ENCODE peak calls at places on chromosomes 16 and 17, in four cellular contexts. V is OCI-LY7, G is psoas muscle, E is mucosa of descending colon. Z is an unnamed sample.

GRCh38 chr16:8550728-8551387 is 39.5 kb downstream of the TMEM114 start:
- DNase-seq in G (no peak), E (no peak), V (no peak), Z (no peak)

GRCh38 chr16:50403491-50403890 is 34.7 kb upstream of the BRD7 start:
- DNase-seq in E (no peak), V (no peak), G (no peak), Z (no peak)

GRCh38 chr16:16857603-16858283 is 478.8 kb downstream of the NPIPA7 start:
- DNase-seq in G (no peak), V (no peak), E (no peak), Z (no peak)

GRCh38 chr16:15643453-15644305 is 725 bp upstream of the MARF1 start:
- DNase-seq in V (peak; percentile 78), G (no peak), E (peak; percentile 41), Z (no peak)

GRCh38 chr17:67487506-67487905 is 110.4 kb downstream of the PITPNC1 start:
- DNase-seq in E (no peak), G (no peak), V (no peak), Z (no peak)

GRCh38 chr16:77501260-77501659 is 66.4 kb upstream of the ADAMTS18 start:
- DNase-seq in V (no peak), E (no peak), G (no peak), Z (no peak)

GRCh38 chr17:57672205-57672632 is 72.9 kb downstream of the CCDC182 start:
- DNase-seq in G (no peak), E (no peak), V (peak; percentile 72), Z (no peak)

GRCh38 chr16:31129568-31130335 is 5.8 kb downstream of the PRSS8 start:
- DNase-seq in G (peak; percentile 57), V (no peak), E (peak; percentile 70), Z (no peak)

GRCh38 chr17:76053230-76054111 is 18.8 kb downstream of the SRP68 start:
- DNase-seq in E (no peak), V (no peak), G (no peak), Z (no peak)

GRCh38 chr17:36731806-36732205 is 130.4 kb downstream of the MRM1 start:
- DNase-seq in V (no peak), E (no peak), G (no peak), Z (no peak)

GRCh38 chr17:78013683-78014467 is 55.4 kb downstream of the TNRC6C start:
- DNase-seq in E (no peak), V (peak; percentile 79), G (no peak), Z (peak; percentile 49)

GRCh38 chr17:77323413-77324171 is 182.8 kb downstream of the SEC14L1 start:
- DNase-seq in E (peak; percentile 58), V (peak; percentile 87), G (peak; percentile 51), Z (no peak)

GRCh38 chr16:20484726-20485125 is 33.4 kb downstream of the ACSM2A start:
- DNase-seq in G (no peak), V (no peak), E (no peak), Z (no peak)

GRCh38 chr17:47644324-47644723 is 5.4 kb upstream of the KPNB1 start:
- DNase-seq in E (no peak), V (no peak), G (no peak), Z (no peak)

GRCh38 chr16:4535627-4536108 is 2.9 kb downstream of the CDIP1 start:
- DNase-seq in E (no peak), V (no peak), G (no peak), Z (no peak)

GRCh38 chr16:49843758-49844157 is 12.2 kb downstream of the ZNF423 start:
- DNase-seq in G (no peak), V (no peak), E (no peak), Z (no peak)

GRCh38 chr16:51431517-51432241 is 280.6 kb upstream of the SALL1 start:
- DNase-seq in E (no peak), V (no peak), G (no peak), Z (no peak)

GRCh38 chr17:73226556-73227172 is 33.8 kb downstream of the COG1 start:
- DNase-seq in V (no peak), G (no peak), E (no peak), Z (no peak)

GRCh38 chr17:41167561-41167960 is 460 bp downstream of the KRTAP4-3 start:
- DNase-seq in V (no peak), G (no peak), E (no peak), Z (no peak)

DNA sequence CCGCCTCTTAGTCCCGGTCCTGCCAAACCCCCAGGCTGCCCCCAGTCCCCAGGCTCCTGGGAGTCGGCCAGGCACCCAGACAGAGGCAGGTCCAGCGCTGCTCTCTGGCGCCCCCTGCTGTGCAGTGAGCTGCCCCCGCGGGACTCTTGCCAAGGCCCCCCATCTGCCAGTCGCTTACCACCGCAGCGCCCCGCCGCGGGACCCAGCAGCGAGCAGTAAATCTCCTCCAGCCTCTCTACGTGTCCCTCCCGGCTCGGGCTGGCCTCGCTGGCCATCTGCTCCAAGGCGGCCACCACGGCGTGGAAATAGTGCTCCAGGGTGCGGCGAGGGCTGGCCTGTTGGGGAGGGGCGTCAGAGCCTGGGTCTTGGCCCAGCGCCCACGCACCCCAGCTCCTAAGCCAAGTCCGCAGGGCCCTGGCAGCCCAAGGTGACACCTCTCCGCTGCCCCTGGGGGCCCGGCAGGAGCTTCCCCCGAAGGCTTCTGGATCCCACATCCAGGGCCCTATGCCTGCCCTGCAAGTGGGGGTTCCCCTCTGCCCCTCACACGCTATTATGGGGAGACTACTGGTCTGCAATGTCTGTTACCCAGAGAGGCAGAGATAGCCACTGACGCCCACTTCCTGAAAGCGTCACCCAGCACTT is 33.7 kb upstream of the MFSD6L start:
- DNase-seq in E (peak; percentile 67), G (no peak), V (peak; percentile 11), Z (no peak)
- TF ChIP-seq CTCF in E (peak; percentile 58), G (no peak), V (peak; percentile 72), Z (peak; percentile 61)

GRCh38 chr16:85139888-85140339 is 27.6 kb upstream of the CIBAR2 start:
- DNase-seq in G (no peak), E (no peak), V (no peak), Z (no peak)
- TF ChIP-seq CTCF in G (no peak), E (no peak), V (no peak), Z (no peak)

GRCh38 chr17:44736551-44737240 is 22.1 kb upstream of the ADAM11 start:
- DNase-seq in G (no peak), V (no peak), E (no peak), Z (no peak)

GRCh38 chr17:44738214-44738906 is 20.4 kb upstream of the ADAM11 start:
- DNase-seq in V (no peak), E (no peak), G (no peak), Z (peak; percentile 63)

GRCh38 chr17:44734272-44734671 is 24.5 kb upstream of the ADAM11 start:
- DNase-seq in G (no peak), E (no peak), V (no peak), Z (no peak)

GRCh38 chr17:44733753-44734152 is 25.0 kb upstream of the ADAM11 start:
- DNase-seq in V (peak; percentile 13), E (no peak), G (no peak), Z (no peak)
- TF ChIP-seq CTCF in V (peak; percentile 64), E (no peak), G (no peak), Z (peak; percentile 30)

GRCh38 chr16:80500116-80500859 is 40.5 kb upstream of the DYNLRB2 start:
- DNase-seq in V (peak; percentile 2), E (no peak), G (no peak), Z (no peak)
- TF ChIP-seq CTCF in V (peak; percentile 16), E (no peak), G (no peak), Z (no peak)

DNA sequence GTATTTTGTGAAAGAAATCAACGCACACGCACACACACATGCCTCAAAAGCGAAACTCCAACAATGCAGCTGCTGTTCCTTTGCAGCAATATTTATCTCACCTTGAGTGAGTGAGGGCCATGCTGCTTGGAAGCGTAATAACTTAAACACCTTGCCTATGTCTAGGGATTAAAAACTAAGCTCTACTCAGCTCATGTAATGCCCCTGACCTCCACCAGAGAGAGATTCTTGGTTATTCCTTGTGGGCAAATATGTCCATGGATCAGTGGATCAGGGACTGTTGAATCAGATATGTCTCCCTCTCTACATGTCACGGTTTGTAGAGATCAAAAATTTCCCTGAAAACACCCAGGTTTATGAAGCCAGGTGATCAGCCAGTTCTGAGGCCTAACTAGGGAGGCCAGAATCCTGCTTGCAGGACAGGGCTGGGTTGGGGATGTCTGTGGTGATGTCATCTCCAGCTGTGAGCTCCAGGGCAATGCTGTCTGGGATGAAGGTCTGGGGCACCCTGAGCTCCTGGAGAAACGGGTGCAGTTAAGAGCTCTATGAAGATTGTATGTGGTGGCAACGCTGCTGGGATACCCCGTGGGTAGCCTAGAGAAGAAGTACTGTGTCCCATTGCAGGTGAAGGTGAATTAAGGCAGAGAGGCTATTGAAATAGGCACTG is 149.4 kb downstream of the KCNJ12 start:
- DNase-seq in V (no peak), E (no peak), G (no peak), Z (no peak)
- TF ChIP-seq CTCF in V (no peak), E (no peak), G (peak; percentile 4), Z (no peak)

DNA sequence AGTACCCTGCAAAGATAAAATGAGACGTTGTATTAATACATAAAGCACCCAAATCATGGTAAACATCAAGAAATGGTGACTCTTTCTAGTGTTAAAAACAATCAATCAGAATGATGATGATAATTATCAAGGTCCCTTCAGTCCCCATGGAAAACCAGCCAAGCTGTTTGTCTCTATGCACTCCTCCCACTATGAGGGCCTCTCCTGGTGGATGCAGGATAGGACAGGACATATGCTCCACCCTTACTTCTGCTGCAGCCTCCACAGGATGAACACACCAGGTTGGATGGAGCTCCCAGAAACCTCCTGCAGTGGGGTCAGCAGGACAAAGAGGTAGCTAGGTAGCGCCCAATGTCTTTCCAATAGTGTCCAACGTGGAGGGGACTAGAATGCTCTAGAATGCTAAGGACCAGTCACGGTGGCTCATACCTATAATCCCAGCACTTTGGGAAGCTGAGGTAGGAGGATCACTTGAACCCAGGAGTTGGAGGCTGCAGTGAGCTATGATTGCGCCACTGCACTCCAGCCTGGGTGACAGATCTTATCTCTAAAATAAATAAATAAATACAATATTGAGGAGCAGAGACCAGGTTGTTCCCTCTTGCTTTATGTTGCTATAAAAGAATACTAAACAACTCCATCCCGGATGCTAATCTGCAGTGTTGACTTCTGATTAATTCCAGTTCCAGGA is 9.9 kb upstream of the KDM8 start:
- DNase-seq in G (no peak), V (no peak), E (no peak), Z (no peak)
- TF ChIP-seq CTCF in G (no peak), V (no peak), E (no peak), Z (no peak)

GRCh38 chr16:89574681-89575246 is 794 bp upstream of the CPNE7 start:
- DNase-seq in E (peak; percentile 83), V (peak; percentile 61), G (peak; percentile 58), Z (peak; percentile 94)
- TF ChIP-seq CTCF in E (peak; percentile 48), V (peak; percentile 73), G (peak; percentile 41), Z (peak; percentile 96)

GRCh38 chr17:19718613-19719364 is 2.4 kb upstream of the SLC47A2 start:
- DNase-seq in G (no peak), E (no peak), V (no peak), Z (no peak)
- TF ChIP-seq CTCF in G (peak; percentile 14), E (no peak), V (peak; percentile 45), Z (peak; percentile 22)

DNA sequence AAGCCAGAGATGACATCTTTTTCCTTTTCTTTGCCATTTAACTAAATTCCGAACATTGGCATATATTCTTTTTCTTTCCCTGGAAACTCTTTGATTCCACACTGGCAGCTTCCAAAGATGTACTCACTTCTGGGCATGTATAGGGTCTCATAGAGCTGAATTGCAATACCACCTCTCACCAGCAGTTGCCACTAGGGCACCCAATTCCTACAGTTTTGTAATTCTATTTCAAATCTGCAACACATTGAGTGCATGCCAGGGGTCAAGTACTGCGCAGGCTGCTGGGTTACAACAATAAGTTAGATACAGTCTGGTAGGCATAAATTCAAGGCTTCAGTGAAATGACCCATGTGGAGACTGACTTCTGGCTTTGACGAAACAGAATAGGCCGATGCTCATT is 208.8 kb upstream of the NLRP1 start:
- DNase-seq in V (no peak), G (no peak), E (no peak), Z (no peak)
- TF ChIP-seq CTCF in V (peak; percentile 69), G (no peak), E (no peak), Z (no peak)